ENCODE peak calls at places on chromosomes 2 and 18, in five cellular contexts. E is OCI-LY7; J is neural progenitor cell; T is CD8-positive, alpha-beta memory T cell; P is fibroblast of lung. Z is an unnamed sample.

GRCh38 chr2:175097297-175097696 is 70.7 kb downstream of the ATF2 start:
- DNase-seq in E (no peak), J (no peak), T (no peak), P (peak), Z (no peak)

GRCh38 chr2:181120625-181121024 is 140.2 kb downstream of the UBE2E3 start:
- DNase-seq in E (no peak), J (no peak), T (no peak), P (no peak), Z (no peak)

GRCh38 chr2:141468746-141469145 is 662.1 kb downstream of the LRP1B start:
- DNase-seq in E (no peak), J (peak), T (no peak), P (no peak), Z (no peak)

GRCh38 chr2:206611736-206612135 is 30.6 kb upstream of the FAM237A start:
- DNase-seq in E (no peak), J (peak), T (no peak), P (no peak), Z (no peak)

GRCh38 chr18:8218263-8218662 is 391.0 kb upstream of the RAB12 start:
- DNase-seq in E (no peak), J (peak), T (no peak), P (no peak), Z (no peak)

GRCh38 chr18:67730884-67731283 is 214.4 kb upstream of the DSEL start:
- DNase-seq in E (no peak), J (no peak), T (no peak), P (peak), Z (no peak)

GRCh38 chr18:44689736-44690135 is 9.0 kb downstream of the SETBP1 start:
- DNase-seq in E (no peak), J (no peak), T (no peak), P (no peak), Z (no peak)

GRCh38 chr2:35391736-35392442 is 963.7 kb upstream of the CRIM1 start:
- DNase-seq in E (no peak), J (no peak), T (no peak), P (no peak), Z (no peak)

GRCh38 chr2:237533668-237534138 is 32.7 kb upstream of the PRLH start:
- DNase-seq in E (peak), J (no peak), T (no peak), P (no peak), Z (no peak)

GRCh38 chr2:114083717-114084387 is 194.0 kb downstream of the ACTR3 start:
- DNase-seq in E (no peak), J (no peak), T (no peak), P (no peak), Z (no peak)

GRCh38 chr2:23563673-23564617 is 179.0 kb downstream of the KLHL29 start:
- DNase-seq in E (no peak), J (peak), T (no peak), P (peak), Z (no peak)

GRCh38 chr18:32337821-32338220 is 132.9 kb downstream of the GAREM1 start:
- DNase-seq in E (no peak), J (no peak), T (no peak), P (no peak), Z (no peak)

GRCh38 chr2:189115126-189115525 is 64.4 kb downstream of the COL5A2 start:
- DNase-seq in E (no peak), J (no peak), T (no peak), P (peak), Z (no peak)

GRCh38 chr2:98028931-98029717 is 33.4 kb upstream of the TMEM131 start:
- DNase-seq in E (no peak), J (no peak), T (no peak), P (no peak), Z (no peak)

GRCh38 chr2:35428548-35428947 is 927.0 kb upstream of the CRIM1 start:
- DNase-seq in E (peak), J (peak), T (no peak), P (peak), Z (peak)

GRCh38 chr2:241959751-241960269 is 90.3 kb downstream of the RTP5 start:
- DNase-seq in E (no peak), J (no peak), T (no peak), P (no peak), Z (no peak)

GRCh38 chr2:195251221-195251620 is 405.8 kb upstream of the SLC39A10 start:
- DNase-seq in E (no peak), J (no peak), T (no peak), P (no peak), Z (no peak)

GRCh38 chr2:85953476-85953875 is 64.7 kb upstream of the ST3GAL5 start:
- DNase-seq in E (no peak), J (no peak), T (no peak), P (no peak), Z (no peak)

GRCh38 chr2:54574860-54575247 is 118.7 kb downstream of the SPTBN1 start:
- DNase-seq in E (no peak), J (no peak), T (no peak), P (no peak), Z (no peak)

GRCh38 chr2:219541611-219542180 is 1.9 kb downstream of the CHPF start:
- DNase-seq in E (peak), J (peak), T (peak), P (peak), Z (peak)

GRCh38 chr2:57373530-57373929 is 673.1 kb upstream of the VRK2 start:
- DNase-seq in E (no peak), J (no peak), T (no peak), P (peak), Z (no peak)

GRCh38 chr18:31446854-31447253 is 687 bp upstream of the DSG3 start:
- DNase-seq in E (no peak), J (no peak), T (no peak), P (no peak), Z (no peak)

DNA sequence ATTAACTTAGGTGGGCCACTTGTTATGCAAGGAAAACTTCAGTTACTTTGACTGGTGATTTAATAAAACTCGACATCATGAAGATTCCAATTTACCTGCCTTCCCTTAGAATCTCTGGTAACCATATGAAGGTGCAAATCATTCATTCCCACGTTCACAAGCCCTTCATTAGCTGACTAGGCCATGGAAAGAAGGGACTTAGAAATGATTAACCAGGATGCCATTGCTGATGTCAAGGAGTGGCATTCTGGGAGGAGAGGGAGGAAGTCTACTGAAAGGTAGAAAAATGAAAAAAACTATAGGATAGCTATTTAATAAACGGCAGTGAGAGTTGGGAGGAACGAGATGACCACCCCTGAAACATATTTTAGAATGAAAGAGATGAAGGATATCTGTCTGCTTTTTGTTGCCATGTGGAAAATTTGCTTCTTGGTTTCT is 1.4 kb downstream of the ATIC start:
- DNase-seq in E (no peak), J (no peak), T (no peak), P (no peak), Z (no peak)
- H3K4me3 ChIP-seq in E (peak), J (peak), T (no peak), P (no peak), Z (no peak)

DNA sequence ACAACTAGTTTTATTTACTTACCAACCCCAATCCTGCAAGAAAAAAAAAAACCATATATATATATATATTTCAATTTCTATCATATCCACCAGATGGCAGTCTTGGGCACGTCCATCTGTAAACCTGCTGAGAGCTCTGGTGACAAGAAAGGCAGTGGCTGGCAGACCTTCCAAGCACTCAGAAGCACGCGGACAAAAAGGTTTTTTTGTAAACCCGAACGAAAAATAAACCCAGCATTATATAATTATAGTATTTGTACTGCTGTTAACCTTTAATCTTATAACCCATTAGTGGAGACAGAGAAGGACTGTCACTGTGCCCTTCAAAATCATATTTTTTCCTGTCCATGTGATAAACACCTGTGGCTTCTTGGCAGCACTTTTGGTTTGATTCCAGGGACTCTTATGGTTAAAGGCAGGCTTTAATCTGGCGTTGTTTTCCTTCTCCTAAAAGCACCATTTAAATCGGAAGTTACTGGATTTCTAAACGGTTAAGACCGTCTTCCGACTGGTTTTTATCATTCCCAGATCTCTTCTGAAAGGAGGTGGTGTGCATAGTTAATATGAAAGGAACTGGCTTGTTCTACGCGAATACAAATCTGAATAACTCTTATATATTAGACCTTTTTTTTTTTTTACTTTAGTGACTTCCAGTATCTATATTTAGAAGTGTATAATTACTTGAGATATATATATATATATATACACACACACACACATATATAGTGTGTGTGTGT is 31.0 kb upstream of the SLC3A1 start:
- DNase-seq in E (peak), J (peak), T (peak), P (peak), Z (peak)
- H3K4me3 ChIP-seq in E (peak), J (no peak), T (peak), P (peak), Z (no peak)

GRCh38 chr2:60552096-60552850 is 1.2 kb downstream of the BCL11A start:
- DNase-seq in E (peak), J (peak), T (no peak), P (no peak), Z (no peak)
- H3K4me3 ChIP-seq in E (peak), J (peak), T (no peak), P (peak), Z (peak)

GRCh38 chr18:9705183-9705864 is 2.8 kb upstream of the RAB31 start:
- DNase-seq in E (no peak), J (no peak), T (no peak), P (peak), Z (no peak)

GRCh38 chr18:9708882-9709877 is 1.1 kb downstream of the RAB31 start:
- DNase-seq in E (no peak), J (peak), T (no peak), P (no peak), Z (no peak)

GRCh38 chr18:9708057-9708881 is at the start of gene RAB31:
- DNase-seq in E (no peak), J (peak), T (no peak), P (peak), Z (peak)

GRCh38 chr18:9706081-9706935 is 1.8 kb upstream of the RAB31 start:
- DNase-seq in E (no peak), J (no peak), T (no peak), P (no peak), Z (no peak)

GRCh38 chr18:9707381-9708056 is 582 bp upstream of the RAB31 start:
- DNase-seq in E (no peak), J (no peak), T (no peak), P (peak), Z (no peak)
- H3K4me3 ChIP-seq in E (no peak), J (peak), T (no peak), P (peak), Z (peak)

DNA sequence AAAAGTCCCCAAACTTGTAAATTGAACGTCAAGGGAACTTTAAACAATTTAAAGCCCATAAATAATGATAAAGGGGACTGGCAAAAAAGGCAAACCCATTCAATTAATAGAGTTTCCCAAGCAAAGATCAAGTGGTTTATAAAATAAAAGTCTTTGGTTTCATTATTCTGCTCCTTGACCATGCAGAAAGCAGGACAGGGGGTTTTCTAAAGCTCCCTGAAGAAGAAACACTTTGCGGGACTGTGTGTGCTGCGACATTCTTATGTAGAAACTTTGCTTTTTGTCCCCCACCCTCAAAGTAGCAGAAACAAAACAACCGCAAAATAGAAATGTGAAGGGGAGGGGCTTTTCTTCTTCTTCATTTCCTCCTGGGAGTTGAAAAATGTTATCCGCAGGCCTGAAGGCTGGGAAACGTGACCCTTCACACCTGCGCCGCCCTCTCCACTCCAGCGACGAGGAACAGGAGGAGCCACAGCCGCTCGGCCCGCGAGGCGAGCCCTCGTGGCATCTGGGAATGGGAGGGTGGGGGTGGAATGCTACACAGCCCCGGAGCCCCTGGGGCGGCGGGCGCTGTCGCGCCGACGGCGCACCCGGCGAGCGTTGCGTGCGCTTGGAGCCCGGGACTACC is 4.2 kb upstream of the GBX2 start:
- DNase-seq in E (no peak), J (peak), T (no peak), P (no peak), Z (peak)
- H3K4me3 ChIP-seq in E (no peak), J (no peak), T (no peak), P (no peak), Z (peak)

DNA sequence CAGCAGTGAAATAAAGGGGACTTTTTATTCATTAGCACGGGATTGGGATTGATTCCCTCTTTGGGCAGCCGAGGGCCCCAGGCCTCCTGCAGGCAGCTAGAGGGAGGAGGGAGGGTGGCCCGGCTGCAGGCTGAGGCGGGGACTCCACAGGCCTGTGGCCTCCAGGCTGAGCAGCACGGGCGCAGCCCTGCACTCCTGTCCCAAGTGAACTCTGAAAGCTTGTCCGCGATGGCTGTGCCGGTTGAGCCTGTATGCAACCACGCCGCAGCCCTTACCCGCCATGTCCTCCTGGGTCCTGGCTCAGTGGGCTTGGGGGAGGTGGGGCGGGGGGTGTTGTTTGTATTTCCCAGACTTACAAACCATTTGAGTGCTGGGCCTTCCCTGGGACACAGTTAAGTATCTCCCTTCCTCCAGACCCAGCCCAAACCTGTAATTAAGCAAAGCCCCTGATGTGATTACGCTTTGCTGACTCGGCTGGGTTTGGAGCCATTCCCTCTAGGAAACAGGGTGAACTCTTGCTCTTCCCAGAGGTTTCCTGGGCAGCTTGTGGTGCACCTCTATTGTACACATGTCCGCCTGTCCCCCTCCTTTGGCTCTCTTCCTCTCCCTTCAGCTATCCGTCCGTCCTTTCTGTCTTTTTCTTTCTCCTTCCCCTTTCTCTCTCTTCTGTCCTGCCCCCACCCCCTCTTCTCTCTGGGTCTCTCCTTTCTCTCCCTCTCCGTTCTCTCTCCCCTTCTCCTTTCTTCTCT is 5.3 kb downstream of the GLI2 start:
- DNase-seq in E (no peak), J (peak), T (no peak), P (peak), Z (peak)
- H3K4me3 ChIP-seq in E (no peak), J (peak), T (no peak), P (peak), Z (peak)

Z was measured in neuronal stem cell.